ENCODE peak calls at places on chromosomes 5 and 9, in eight cellular contexts. One of them, this sample, is unnamed.

GRCh38 chr9:105406369-105406768 is 41.5 kb upstream of the FSD1L start:
- DNase-seq in NT2/D1: no peak
- DNase-seq in H7: no peak
- DNase-seq in tibial artery: no peak
- DNase-seq in bronchial epithelial cell: no peak
- DNase-seq in GM23248: no peak
- DNase-seq in astrocyte of the spinal cord: no peak
- DNase-seq in mesendoderm: no peak
- DNase-seq in this sample: no peak

GRCh38 chr5:5313081-5313736 is 109.3 kb upstream of the ICE1 start:
- DNase-seq in NT2/D1: no peak
- DNase-seq in H7: no peak
- DNase-seq in tibial artery: no peak
- DNase-seq in bronchial epithelial cell: no peak
- DNase-seq in GM23248: peak; percentile 50
- DNase-seq in astrocyte of the spinal cord: peak; percentile 70
- DNase-seq in mesendoderm: no peak
- DNase-seq in this sample: no peak

GRCh38 chr5:143151056-143151455 is 252.4 kb downstream of the NR3C1 start:
- DNase-seq in NT2/D1: no peak
- DNase-seq in H7: no peak
- DNase-seq in tibial artery: no peak
- DNase-seq in bronchial epithelial cell: no peak
- DNase-seq in GM23248: no peak
- DNase-seq in astrocyte of the spinal cord: no peak
- DNase-seq in mesendoderm: no peak
- DNase-seq in this sample: no peak

GRCh38 chr9:77667151-77667550 is 19.0 kb upstream of the GNA14 start:
- DNase-seq in NT2/D1: no peak
- DNase-seq in H7: no peak
- DNase-seq in tibial artery: no peak
- DNase-seq in bronchial epithelial cell: no peak
- DNase-seq in GM23248: no peak
- DNase-seq in astrocyte of the spinal cord: no peak
- DNase-seq in mesendoderm: no peak
- DNase-seq in this sample: no peak

GRCh38 chr5:44332360-44332971 is 56.8 kb downstream of the FGF10 start:
- DNase-seq in NT2/D1: peak; percentile 16
- DNase-seq in H7: peak; percentile 7
- DNase-seq in tibial artery: no peak
- DNase-seq in bronchial epithelial cell: peak; percentile 57
- DNase-seq in GM23248: peak; percentile 69
- DNase-seq in astrocyte of the spinal cord: peak; percentile 50
- DNase-seq in mesendoderm: peak; percentile 84
- DNase-seq in this sample: peak; percentile 3

GRCh38 chr5:59092758-59093157 is 509.9 kb downstream of the RAB3C start:
- DNase-seq in NT2/D1: no peak
- DNase-seq in H7: no peak
- DNase-seq in tibial artery: no peak
- DNase-seq in bronchial epithelial cell: no peak
- DNase-seq in GM23248: no peak
- DNase-seq in astrocyte of the spinal cord: no peak
- DNase-seq in mesendoderm: no peak
- DNase-seq in this sample: no peak

GRCh38 chr5:130963798-130964197 is 201.3 kb downstream of the HINT1 start:
- DNase-seq in NT2/D1: no peak
- DNase-seq in H7: no peak
- DNase-seq in tibial artery: no peak
- DNase-seq in bronchial epithelial cell: peak; percentile 83
- DNase-seq in GM23248: no peak
- DNase-seq in astrocyte of the spinal cord: no peak
- DNase-seq in mesendoderm: no peak
- DNase-seq in this sample: no peak

GRCh38 chr9:13447551-13448422 is 168.3 kb upstream of the MPDZ start:
- DNase-seq in NT2/D1: no peak
- DNase-seq in H7: peak; percentile 17
- DNase-seq in tibial artery: no peak
- DNase-seq in bronchial epithelial cell: no peak
- DNase-seq in GM23248: no peak
- DNase-seq in astrocyte of the spinal cord: no peak
- DNase-seq in mesendoderm: no peak
- DNase-seq in this sample: no peak

GRCh38 chr5:177982072-177982727 is 13.8 kb downstream of the PROP1 start:
- DNase-seq in NT2/D1: no peak
- DNase-seq in H7: peak; percentile 93
- DNase-seq in tibial artery: no peak
- DNase-seq in bronchial epithelial cell: no peak
- DNase-seq in GM23248: peak; percentile 32
- DNase-seq in astrocyte of the spinal cord: no peak
- DNase-seq in mesendoderm: peak; percentile 76
- DNase-seq in this sample: no peak

GRCh38 chr5:177479774-177480173 is 6.3 kb upstream of the DBN1 start:
- DNase-seq in NT2/D1: no peak
- DNase-seq in H7: no peak
- DNase-seq in tibial artery: no peak
- DNase-seq in bronchial epithelial cell: no peak
- DNase-seq in GM23248: peak; percentile 38
- DNase-seq in astrocyte of the spinal cord: peak; percentile 57
- DNase-seq in mesendoderm: no peak
- DNase-seq in this sample: no peak

GRCh38 chr9:129069128-129069824 is 11.6 kb upstream of the DOLPP1 start:
- DNase-seq in NT2/D1: no peak
- DNase-seq in H7: no peak
- DNase-seq in tibial artery: peak; percentile 70
- DNase-seq in bronchial epithelial cell: no peak
- DNase-seq in GM23248: no peak
- DNase-seq in astrocyte of the spinal cord: no peak
- DNase-seq in mesendoderm: peak; percentile 18
- DNase-seq in this sample: no peak

GRCh38 chr9:115630126-115630840 is 512.3 kb upstream of the TNC start:
- DNase-seq in NT2/D1: peak; percentile 8
- DNase-seq in H7: no peak
- DNase-seq in tibial artery: no peak
- DNase-seq in bronchial epithelial cell: no peak
- DNase-seq in GM23248: no peak
- DNase-seq in astrocyte of the spinal cord: no peak
- DNase-seq in mesendoderm: no peak
- DNase-seq in this sample: no peak

GRCh38 chr9:34744295-34745221 is 34.6 kb upstream of the CCL21 start:
- DNase-seq in NT2/D1: no peak
- DNase-seq in H7: no peak
- DNase-seq in tibial artery: no peak
- DNase-seq in bronchial epithelial cell: peak; percentile 100
- DNase-seq in GM23248: peak; percentile 72
- DNase-seq in astrocyte of the spinal cord: peak; percentile 13
- DNase-seq in mesendoderm: peak; percentile 1
- DNase-seq in this sample: peak; percentile 43

GRCh38 chr5:96207420-96207819 is 225.6 kb downstream of the PCSK1 start:
- DNase-seq in NT2/D1: no peak
- DNase-seq in H7: no peak
- DNase-seq in tibial artery: no peak
- DNase-seq in bronchial epithelial cell: no peak
- DNase-seq in GM23248: peak; percentile 31
- DNase-seq in astrocyte of the spinal cord: no peak
- DNase-seq in mesendoderm: peak; percentile 10
- DNase-seq in this sample: no peak

GRCh38 chr5:169595172-169595820 is 11.7 kb downstream of the SPDL1 start:
- DNase-seq in NT2/D1: no peak
- DNase-seq in H7: no peak
- DNase-seq in tibial artery: no peak
- DNase-seq in bronchial epithelial cell: no peak
- DNase-seq in GM23248: peak; percentile 57
- DNase-seq in astrocyte of the spinal cord: peak; percentile 39
- DNase-seq in mesendoderm: no peak
- DNase-seq in this sample: no peak

GRCh38 chr5:152514827-152515397 is 109.8 kb upstream of the NMUR2 start:
- DNase-seq in NT2/D1: peak; percentile 28
- DNase-seq in H7: no peak
- DNase-seq in tibial artery: no peak
- DNase-seq in bronchial epithelial cell: peak; percentile 39
- DNase-seq in GM23248: peak; percentile 64
- DNase-seq in astrocyte of the spinal cord: peak; percentile 14
- DNase-seq in mesendoderm: peak; percentile 37
- DNase-seq in this sample: no peak

GRCh38 chr9:98360176-98360708 is 104.8 kb upstream of the TBC1D2 start:
- DNase-seq in NT2/D1: no peak
- DNase-seq in H7: no peak
- DNase-seq in tibial artery: no peak
- DNase-seq in bronchial epithelial cell: no peak
- DNase-seq in GM23248: no peak
- DNase-seq in astrocyte of the spinal cord: no peak
- DNase-seq in mesendoderm: peak; percentile 16
- DNase-seq in this sample: no peak

GRCh38 chr9:85600675-85601263 is 141.0 kb downstream of the AGTPBP1 start:
- DNase-seq in NT2/D1: peak; percentile 20
- DNase-seq in H7: peak; percentile 21
- DNase-seq in tibial artery: no peak
- DNase-seq in bronchial epithelial cell: no peak
- DNase-seq in GM23248: no peak
- DNase-seq in astrocyte of the spinal cord: no peak
- DNase-seq in mesendoderm: peak; percentile 90
- DNase-seq in this sample: no peak

GRCh38 chr5:5317976-5318375 is 104.5 kb upstream of the ICE1 start:
- DNase-seq in NT2/D1: no peak
- DNase-seq in H7: no peak
- DNase-seq in tibial artery: no peak
- DNase-seq in bronchial epithelial cell: no peak
- DNase-seq in GM23248: no peak
- DNase-seq in astrocyte of the spinal cord: no peak
- DNase-seq in mesendoderm: no peak
- DNase-seq in this sample: no peak

DNA sequence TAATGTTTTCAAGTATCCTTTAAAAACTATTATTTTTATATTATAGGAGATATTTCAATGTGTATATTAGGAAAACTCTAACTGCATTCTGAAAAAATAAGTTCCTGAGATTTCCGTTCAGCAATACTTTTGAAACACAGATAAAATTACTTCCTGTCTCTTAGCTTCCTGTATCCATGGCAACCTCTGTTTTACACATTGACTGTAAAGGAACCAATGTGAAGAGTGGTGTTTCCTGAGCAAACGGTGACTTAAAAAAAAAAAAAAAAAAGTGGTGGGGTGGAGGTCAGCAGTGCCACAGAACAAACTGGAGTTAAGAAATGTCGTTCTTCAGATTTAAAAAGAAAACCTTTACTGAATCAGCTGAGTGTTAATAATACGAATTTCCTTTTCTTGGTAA is at the start of gene LRRC70:
- DNase-seq in NT2/D1: peak; percentile 23
- DNase-seq in H7: no peak
- DNase-seq in tibial artery: no peak
- DNase-seq in bronchial epithelial cell: no peak
- DNase-seq in GM23248: peak; percentile 32
- DNase-seq in astrocyte of the spinal cord: peak; percentile 74
- DNase-seq in mesendoderm: peak; percentile 96
- DNase-seq in this sample: peak; percentile 26
- H3K4me3 ChIP-seq in NT2/D1: no peak within 1 kb of the TSS
- H3K4me3 ChIP-seq in H7: no peak within 1 kb of the TSS
- H3K4me3 ChIP-seq in tibial artery: no peak within 1 kb of the TSS
- H3K4me3 ChIP-seq in bronchial epithelial cell: no peak within 1 kb of the TSS
- H3K4me3 ChIP-seq in GM23248: no peak within 1 kb of the TSS
- H3K4me3 ChIP-seq in astrocyte of the spinal cord: no peak within 1 kb of the TSS
- H3K4me3 ChIP-seq in mesendoderm: no peak within 1 kb of the TSS
- H3K4me3 ChIP-seq in this sample: no peak within 1 kb of the TSS

DNA sequence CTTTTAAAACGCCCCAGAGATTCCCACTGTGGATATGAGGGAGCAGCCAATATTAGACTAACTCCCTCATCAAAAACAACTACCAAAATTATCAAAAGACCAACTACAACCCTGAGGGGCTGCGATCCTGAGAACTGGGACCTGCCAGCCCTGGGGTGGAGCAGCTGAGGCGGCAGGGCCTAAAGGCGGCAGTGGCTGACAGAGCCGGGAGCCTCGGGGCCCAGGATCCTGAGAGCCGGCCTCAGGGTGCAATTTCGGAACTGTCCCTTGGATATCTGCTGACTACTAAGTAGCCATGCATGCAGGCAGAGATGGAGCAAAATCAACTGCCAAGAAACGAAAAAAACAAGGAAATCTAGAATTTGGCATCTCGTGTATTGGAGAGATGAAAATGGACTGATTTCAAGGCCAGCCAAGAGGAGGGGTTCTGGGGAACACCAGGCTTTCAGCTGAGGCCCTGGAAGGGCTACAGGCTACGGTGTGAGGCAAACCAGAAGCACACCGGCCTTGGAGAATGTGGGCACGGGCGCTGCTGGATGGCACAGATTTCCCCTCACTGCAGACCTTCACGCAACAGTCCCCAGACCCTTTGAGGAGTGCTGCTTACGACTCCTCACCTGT is 63.6 kb upstream of the UBAC1 start:
- DNase-seq in NT2/D1: no peak
- DNase-seq in H7: peak; percentile 49
- DNase-seq in tibial artery: peak; percentile 17
- DNase-seq in bronchial epithelial cell: no peak
- DNase-seq in GM23248: no peak
- DNase-seq in astrocyte of the spinal cord: no peak
- DNase-seq in mesendoderm: no peak
- DNase-seq in this sample: no peak
- H3K4me3 ChIP-seq in NT2/D1: no peak overlapping the region
- H3K4me3 ChIP-seq in H7: no peak overlapping the region
- H3K4me3 ChIP-seq in tibial artery: no peak overlapping the region
- H3K4me3 ChIP-seq in bronchial epithelial cell: no peak overlapping the region
- H3K4me3 ChIP-seq in GM23248: no peak overlapping the region
- H3K4me3 ChIP-seq in astrocyte of the spinal cord: no peak overlapping the region
- H3K4me3 ChIP-seq in mesendoderm: no peak overlapping the region
- H3K4me3 ChIP-seq in this sample: no peak overlapping the region

DNA sequence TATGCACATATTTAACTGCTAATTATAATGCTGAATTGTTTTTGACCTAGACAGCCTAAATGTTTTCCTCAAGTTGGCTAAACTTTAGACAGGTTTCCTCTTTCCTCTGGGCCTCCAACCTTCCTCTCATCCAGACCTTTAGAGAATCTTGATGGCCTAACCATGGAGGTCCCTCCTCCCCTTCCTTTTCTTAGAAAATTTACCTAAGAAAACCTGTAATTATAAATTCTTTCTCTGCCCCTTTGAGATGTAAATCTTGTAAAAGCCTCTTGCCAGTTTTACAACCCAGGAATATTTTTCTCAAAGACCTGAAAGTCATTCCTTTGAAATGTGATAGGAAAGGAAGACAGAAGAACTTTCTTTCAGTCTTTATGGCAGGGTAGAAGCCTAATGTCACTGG is 1752.6 kb upstream of the C9orf72 start:
- DNase-seq in NT2/D1: peak; percentile 42
- DNase-seq in H7: no peak
- DNase-seq in tibial artery: no peak
- DNase-seq in bronchial epithelial cell: no peak
- DNase-seq in GM23248: no peak
- DNase-seq in astrocyte of the spinal cord: no peak
- DNase-seq in mesendoderm: peak; percentile 16
- DNase-seq in this sample: no peak
- H3K4me3 ChIP-seq in NT2/D1: no peak overlapping the region
- H3K4me3 ChIP-seq in H7: no peak overlapping the region
- H3K4me3 ChIP-seq in tibial artery: no peak overlapping the region
- H3K4me3 ChIP-seq in bronchial epithelial cell: no peak overlapping the region
- H3K4me3 ChIP-seq in GM23248: no peak overlapping the region
- H3K4me3 ChIP-seq in astrocyte of the spinal cord: no peak overlapping the region
- H3K4me3 ChIP-seq in mesendoderm: no peak overlapping the region
- H3K4me3 ChIP-seq in this sample: no peak overlapping the region

DNA sequence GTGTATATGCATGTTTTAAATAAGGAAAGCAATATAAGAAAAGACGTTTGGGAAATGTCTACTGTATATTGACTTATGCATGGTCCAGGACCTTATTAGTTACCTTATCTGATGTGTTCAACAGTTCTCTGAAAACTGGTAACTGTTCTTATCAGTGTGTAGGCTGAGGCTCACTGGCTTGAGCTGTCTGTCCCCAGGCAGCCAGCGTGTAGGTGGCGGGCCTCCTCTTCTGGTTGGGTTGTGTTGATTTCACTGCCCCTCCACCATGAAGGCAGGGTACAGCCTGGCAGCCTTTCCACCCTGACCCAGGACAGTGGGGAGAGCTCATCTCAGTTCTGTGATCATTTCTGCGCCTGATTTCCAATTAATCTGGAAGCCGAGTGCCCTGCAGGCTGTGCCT is 38.7 kb upstream of the SEMA4D start:
- DNase-seq in NT2/D1: no peak
- DNase-seq in H7: no peak
- DNase-seq in tibial artery: no peak
- DNase-seq in bronchial epithelial cell: no peak
- DNase-seq in GM23248: no peak
- DNase-seq in astrocyte of the spinal cord: no peak
- DNase-seq in mesendoderm: no peak
- DNase-seq in this sample: no peak
- H3K4me3 ChIP-seq in NT2/D1: no peak overlapping the region
- H3K4me3 ChIP-seq in H7: no peak overlapping the region
- H3K4me3 ChIP-seq in tibial artery: no peak overlapping the region
- H3K4me3 ChIP-seq in bronchial epithelial cell: no peak overlapping the region
- H3K4me3 ChIP-seq in GM23248: no peak overlapping the region
- H3K4me3 ChIP-seq in astrocyte of the spinal cord: no peak overlapping the region
- H3K4me3 ChIP-seq in mesendoderm: no peak overlapping the region
- H3K4me3 ChIP-seq in this sample: no peak overlapping the region